ENCODE peak calls at places on chromosome 9, in seven cellular contexts. R is GM23248, X is HCT116, T is GM23338, D is neural progenitor cell, K is PC-3, M is MM.1S. N is an unnamed sample.

GRCh38 chr9:72979405-72980100 is 26.7 kb upstream of the ALDH1A1 start:
- DNase-seq in M (no peak), K (peak), X (no peak), D (no peak), R (no peak), T (no peak), N (no peak)

GRCh38 chr9:113803811-113804589 is 72.1 kb upstream of the ZNF618 start:
- DNase-seq in R (peak), T (no peak), X (no peak), K (no peak), M (no peak), D (no peak), N (no peak)

GRCh38 chr9:72305102-72305546 is 59.9 kb downstream of the ZFAND5 start:
- DNase-seq in D (peak), T (peak), R (peak), X (peak), M (peak), K (peak), N (peak)

GRCh38 chr9:27468450-27469110 is 55.5 kb upstream of the IFNK start:
- DNase-seq in R (no peak), X (no peak), D (no peak), K (no peak), M (no peak), T (no peak), N (no peak)

GRCh38 chr9:20352531-20352930 is 269.8 kb downstream of the MLLT3 start:
- DNase-seq in X (no peak), D (no peak), R (no peak), K (no peak), T (no peak), M (no peak), N (no peak)

GRCh38 chr9:107784235-107784958 is 294.8 kb upstream of the KLF4 start:
- DNase-seq in T (no peak), X (peak), K (no peak), D (no peak), R (peak), M (no peak), N (peak)

GRCh38 chr9:105554042-105554441 is 3.9 kb upstream of the FKTN start:
- DNase-seq in K (no peak), D (no peak), X (no peak), R (no peak), T (no peak), M (no peak), N (no peak)

GRCh38 chr9:14746655-14747054 is 24.1 kb upstream of the CER1 start:
- DNase-seq in T (no peak), M (no peak), X (no peak), K (no peak), R (no peak), D (no peak), N (no peak)

GRCh38 chr9:16136961-16137360 is 584.1 kb downstream of the CCDC171 start:
- DNase-seq in M (no peak), X (no peak), D (no peak), T (no peak), R (peak), K (no peak), N (no peak)

GRCh38 chr9:111691686-111692329 is 30.4 kb downstream of the GNG10 start:
- DNase-seq in R (peak), K (peak), X (peak), T (peak), D (no peak), M (peak), N (peak)

GRCh38 chr9:107786561-107786960 is 297.0 kb upstream of the KLF4 start:
- DNase-seq in T (no peak), K (no peak), X (no peak), D (no peak), M (no peak), R (peak), N (no peak)

GRCh38 chr9:5799314-5799713 is 33.6 kb downstream of the ERMP1 start:
- DNase-seq in M (no peak), D (peak), K (peak), X (peak), R (peak), T (peak), N (peak)

GRCh38 chr9:107174441-107174840 is 108.6 kb upstream of the RAD23B start:
- DNase-seq in X (no peak), M (peak), K (no peak), D (no peak), R (peak), T (no peak), N (no peak)

GRCh38 chr9:84955971-84956370 is 286.4 kb downstream of the NTRK2 start:
- DNase-seq in K (no peak), D (no peak), X (no peak), T (no peak), M (no peak), R (peak), N (no peak)

GRCh38 chr9:92439921-92440750 is 15.9 kb upstream of the OMD start:
- DNase-seq in K (peak), R (peak), D (no peak), M (no peak), T (no peak), X (no peak), N (no peak)

GRCh38 chr9:76687861-76688374 is 76.3 kb upstream of the PCA3 start:
- DNase-seq in X (peak), R (peak), D (no peak), K (peak), M (no peak), T (no peak), N (peak)

GRCh38 chr9:86563350-86563749 is 209.1 kb upstream of the TUT7 start:
- DNase-seq in K (peak), X (no peak), M (no peak), T (no peak), D (no peak), R (peak), N (peak)

GRCh38 chr9:91307279-91307678 is 54.4 kb downstream of the AUH start:
- DNase-seq in R (no peak), X (no peak), T (no peak), M (no peak), K (no peak), D (no peak), N (no peak)

GRCh38 chr9:120878188-120879130 is 1.5 kb upstream of the PHF19 start:
- DNase-seq in X (no peak), K (no peak), R (no peak), T (no peak), M (no peak), D (no peak), N (no peak)

GRCh38 chr9:15135167-15135792 is 171.7 kb downstream of the TTC39B start:
- DNase-seq in T (peak), D (peak), K (peak), R (peak), X (peak), M (peak), N (peak)

GRCh38 chr9:114981095-114981494 is 50.7 kb upstream of the TNFSF8 start:
- DNase-seq in R (peak), X (no peak), T (no peak), D (no peak), K (peak), M (no peak), N (peak)

GRCh38 chr9:72958485-72959266 is 5.8 kb upstream of the ALDH1A1 start:
- DNase-seq in M (no peak), R (no peak), X (no peak), D (no peak), K (no peak), T (peak), N (no peak)

GRCh38 chr9:38120961-38121360 is 51.9 kb upstream of the SHB start:
- DNase-seq in K (no peak), X (no peak), M (no peak), R (no peak), D (no peak), T (no peak), N (no peak)

GRCh38 chr9:967851-968641 is 8.4 kb upstream of the DMRT3 start:
- DNase-seq in T (peak), R (peak), K (no peak), D (peak), X (no peak), M (no peak), N (no peak)

GRCh38 chr9:133341369-133342082 is 5.5 kb upstream of the SURF6 start:
- DNase-seq in R (no peak), M (no peak), T (no peak), X (no peak), D (no peak), K (no peak), N (no peak)

GRCh38 chr9:38003230-38003629 is 65.8 kb downstream of the SHB start:
- DNase-seq in R (no peak), K (no peak), T (no peak), X (no peak), D (no peak), M (no peak), N (no peak)

GRCh38 chr9:13113751-13114150 is 165.7 kb downstream of the MPDZ start:
- DNase-seq in D (no peak), X (no peak), T (no peak), K (peak), R (peak), M (no peak), N (no peak)

GRCh38 chr9:108933231-108933630 is 693 bp downstream of the ELP1 start:
- DNase-seq in M (peak), D (peak), R (peak), K (no peak), X (no peak), T (no peak), N (no peak)

GRCh38 chr9:3285365-3286161 is 240.2 kb downstream of the RFX3 start:
- DNase-seq in T (no peak), D (no peak), X (no peak), R (peak), K (no peak), M (no peak), N (no peak)

GRCh38 chr9:134965851-134966250 is 48.1 kb upstream of the FCN1 start:
- DNase-seq in T (no peak), M (no peak), R (no peak), X (no peak), K (no peak), D (no peak), N (no peak)

GRCh38 chr9:89603629-89604462 is 966 bp upstream of the GADD45G start:
- DNase-seq in D (peak), K (no peak), R (peak), M (peak), X (no peak), T (peak), N (peak)

GRCh38 chr9:89602978-89603628 is 1.7 kb upstream of the GADD45G start:
- DNase-seq in M (peak), T (peak), R (peak), X (peak), K (peak), D (peak), N (peak)

GRCh38 chr9:89606049-89606481 is 1.3 kb downstream of the GADD45G start:
- DNase-seq in R (peak), M (peak), X (no peak), D (peak), K (peak), T (peak), N (peak)

GRCh38 chr9:89605181-89606048 is 603 bp downstream of the GADD45G start:
- DNase-seq in X (no peak), K (peak), D (peak), R (peak), T (peak), M (peak), N (peak)

DNA sequence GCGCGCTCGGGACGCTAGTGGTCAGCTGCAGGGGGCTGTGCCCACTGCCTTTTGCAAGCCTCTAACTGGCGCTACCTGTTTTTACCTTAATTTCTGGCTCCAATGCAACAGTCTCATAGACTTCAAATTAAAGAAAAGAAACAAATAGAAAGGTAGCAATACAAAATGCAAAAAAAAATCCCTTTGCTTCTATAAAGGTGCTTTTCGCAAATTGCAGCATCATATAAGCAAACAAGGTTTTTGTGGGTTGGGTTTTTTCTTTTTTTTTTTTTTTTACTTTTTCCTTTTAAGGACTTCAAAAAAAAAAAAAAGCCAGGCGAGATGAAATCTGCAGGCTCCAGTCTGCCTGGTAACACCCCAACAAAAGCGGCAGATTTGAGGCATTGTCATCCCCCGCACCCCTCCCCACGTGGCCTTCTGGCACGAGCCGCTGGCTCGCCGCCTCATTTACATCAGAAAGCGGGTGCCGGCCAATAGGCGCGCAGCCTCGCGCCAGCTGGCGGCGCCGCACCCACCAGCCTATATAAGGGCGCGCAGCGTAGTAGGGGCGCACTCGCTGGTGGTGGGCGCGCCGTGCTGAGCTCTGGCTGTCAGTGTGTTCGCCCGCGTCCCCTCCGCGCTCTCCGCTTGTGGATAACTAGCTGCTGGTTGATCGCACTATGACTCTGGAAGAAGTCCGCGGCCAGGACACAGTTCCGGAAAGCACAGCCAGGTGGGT is at the start of gene GADD45G:
- DNase-seq in K (peak), M (peak), D (peak), T (peak), R (peak), X (no peak), N (peak)
- TF ChIP-seq EZH2 in K (no peak), M (no peak), D (no peak), T (no peak), R (no peak), X (no peak), N (no peak)

DNA sequence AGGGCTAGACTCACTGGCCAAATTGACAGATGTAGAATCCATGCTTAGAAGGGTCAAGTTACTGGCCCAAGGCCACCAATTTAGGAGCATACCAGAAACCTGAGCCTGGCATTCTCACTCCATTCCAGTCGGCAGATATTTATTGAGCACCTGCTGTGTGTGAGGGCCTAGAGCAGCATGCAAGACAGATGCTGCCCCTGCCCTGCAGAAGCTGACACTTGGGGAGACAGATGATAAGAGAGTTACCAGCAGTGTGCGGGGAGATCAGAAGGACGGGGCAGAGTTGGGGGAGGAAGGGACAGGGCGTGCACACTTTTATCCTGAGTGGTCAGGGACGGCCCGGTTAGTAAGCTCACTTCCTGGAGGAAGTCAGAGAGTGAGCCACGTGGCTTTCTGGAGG is 111.5 kb upstream of the RAPGEF1 start:
- DNase-seq in X (no peak), R (no peak), K (no peak), T (no peak), M (no peak), D (no peak), N (no peak)
- TF ChIP-seq EZH2phosphoT487 in X (no peak), R (no peak), K (no peak), T (no peak), M (no peak), D (no peak), N (no peak)

GRCh38 chr9:97501177-97501971 is at the start of gene TMOD1:
- DNase-seq in X (peak), R (peak), K (peak), T (peak), M (peak), D (peak), N (peak)
- TF ChIP-seq EZH2 in X (no peak), R (no peak), K (no peak), T (peak), M (no peak), D (peak), N (no peak)

GRCh38 chr9:129131300-129132145 is 20.3 kb downstream of the PTPA start:
- DNase-seq in X (peak), K (peak), M (peak), D (peak), R (peak), T (peak), N (peak)
- TF ChIP-seq EZH2phosphoT487 in X (no peak), K (no peak), M (no peak), D (no peak), R (no peak), T (no peak), N (no peak)

DNA sequence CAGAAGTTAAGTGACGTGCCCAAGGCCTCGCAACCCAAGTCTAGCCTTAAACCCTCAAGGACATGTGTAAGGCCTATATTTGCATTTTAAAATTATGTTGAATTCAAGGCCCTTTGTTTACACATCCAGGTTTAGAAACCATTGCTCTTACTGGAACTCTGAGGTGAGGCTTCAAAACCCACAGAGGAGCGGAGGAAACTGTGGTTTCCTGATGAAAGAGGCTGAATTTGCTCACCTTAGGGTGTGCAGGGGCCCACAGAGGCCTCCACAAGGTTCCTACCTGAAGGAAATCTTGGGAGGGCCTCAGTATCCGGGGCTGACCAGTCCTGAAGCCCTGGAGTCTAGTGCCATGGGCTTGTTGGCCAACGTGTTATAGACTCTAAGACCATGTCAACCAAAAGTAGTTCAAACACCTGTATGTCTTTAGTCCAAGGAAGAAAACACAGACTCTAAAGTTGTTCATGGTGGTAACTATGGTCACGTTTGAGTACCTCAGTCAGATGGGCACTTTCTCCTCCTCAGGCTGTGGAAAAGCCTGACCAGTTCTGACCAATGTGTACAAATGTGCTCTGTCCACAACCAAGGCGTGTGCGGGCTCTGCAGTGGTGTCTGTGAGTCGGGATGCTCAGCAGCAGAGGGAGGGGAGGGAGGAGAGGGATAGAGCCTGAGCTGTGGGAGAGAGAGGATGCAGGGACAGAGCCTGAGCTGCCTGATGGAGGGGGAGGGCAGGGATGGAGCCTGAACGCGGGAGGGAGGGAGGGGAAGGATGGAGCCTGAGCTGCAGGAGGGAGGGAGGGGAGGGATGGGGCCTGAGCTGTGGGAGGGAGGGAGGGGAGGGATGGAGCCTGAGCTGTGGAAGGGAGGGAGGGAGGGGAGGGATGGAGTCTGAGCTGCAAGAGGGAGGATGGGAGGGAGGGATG is 124.5 kb upstream of the ERCC6L2 start:
- DNase-seq in D (no peak), X (no peak), T (peak), R (no peak), K (no peak), M (no peak), N (no peak)
- TF ChIP-seq EZH2 in D (no peak), X (no peak), T (no peak), R (no peak), K (no peak), M (no peak), N (no peak)

GRCh38 chr9:34993502-34994428 is 4.2 kb downstream of the DNAJB5 start:
- DNase-seq in X (no peak), D (no peak), T (peak), M (no peak), R (peak), K (no peak), N (peak)
- TF ChIP-seq EZH2phosphoT487 in X (no peak), D (no peak), T (no peak), M (no peak), R (no peak), K (no peak), N (no peak)

DNA sequence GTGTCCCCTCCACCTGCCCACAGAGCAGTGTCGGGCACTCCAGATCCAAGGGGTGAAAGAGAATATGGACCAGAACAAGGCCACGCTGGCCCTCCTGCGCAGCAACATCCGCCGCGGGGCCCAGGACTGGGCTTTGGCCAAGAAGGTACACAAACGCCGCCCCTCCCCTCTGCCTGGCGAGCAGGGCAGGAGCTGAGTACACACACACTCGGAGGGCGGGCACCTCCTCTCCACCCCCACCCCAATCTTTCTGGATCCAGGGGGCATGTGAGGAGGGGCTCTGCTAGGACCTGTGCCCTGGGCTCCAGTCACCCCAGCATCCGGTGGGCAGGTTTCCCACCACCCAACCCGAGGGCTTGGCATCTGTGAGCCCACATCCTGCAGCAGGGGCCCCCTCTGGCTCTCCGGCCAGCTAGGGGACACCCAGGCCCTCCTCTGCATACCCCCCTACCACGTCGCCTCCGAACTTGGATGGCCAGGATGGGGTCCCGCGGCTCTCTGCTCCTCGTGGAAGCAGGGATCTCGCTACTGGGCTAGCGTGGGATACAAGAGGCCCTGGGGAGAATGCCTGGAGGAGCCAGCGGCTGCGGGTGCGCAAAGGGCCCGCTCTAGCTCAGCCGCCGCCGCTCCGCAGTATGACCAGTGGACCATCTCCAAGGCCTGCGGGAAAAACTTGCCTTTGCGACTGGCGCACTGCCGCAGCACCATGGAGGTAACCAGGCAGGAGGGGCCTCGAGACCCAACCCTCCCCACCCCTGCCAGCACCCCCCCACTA is 3.1 kb downstream of the CCDC183 start:
- DNase-seq in R (peak), M (no peak), D (peak), T (peak), X (no peak), K (peak), N (peak)
- TF ChIP-seq EZH2 in R (peak), M (no peak), D (no peak), T (no peak), X (no peak), K (no peak), N (no peak)

GRCh38 chr9:124685217-124685616 is 85.9 kb downstream of the NR6A1 start:
- DNase-seq in K (no peak), X (no peak), R (no peak), M (no peak), T (no peak), D (no peak), N (no peak)
- TF ChIP-seq EZH2phosphoT487 in K (no peak), X (no peak), R (no peak), M (no peak), T (no peak), D (no peak), N (no peak)

GRCh38 chr9:36985769-36986547 is 48.1 kb downstream of the PAX5 start:
- DNase-seq in T (peak), R (no peak), M (no peak), D (peak), X (no peak), K (no peak), N (no peak)
- TF ChIP-seq EZH2 in T (peak), R (peak), M (no peak), D (peak), X (no peak), K (no peak), N (no peak)